ENCODE peak calls at places on chromosomes 1 and 21, in nine cellular contexts. One of them, this sample, is unnamed.

GRCh38 chr1:218943371-218943770 is 230.3 kb upstream of the LYPLAL1 start:
- DNase-seq in cardiac muscle cell: no peak
- DNase-seq in T-helper 1 cell: no peak
- DNase-seq in activated T-helper 1 cell treated with Interleukin-2 at 50 U/mL for 16 hours: no peak
- DNase-seq in CD8-positive, alpha-beta memory T cell: no peak
- DNase-seq in Calu3: no peak
- DNase-seq in left cardiac atrium: no peak
- DNase-seq in body of pancreas: no peak
- DNase-seq in stimulated activated CD8-positive, alpha-beta memory T cell treated with anti-CD3 and anti-CD28 coated beads, Interleukin-7, amount 100 ng/mL, for 1 hour: no peak
- DNase-seq in this sample: no peak

GRCh38 chr21:39852726-39853510 is 14.3 kb upstream of the PCP4 start:
- DNase-seq in cardiac muscle cell: no peak
- DNase-seq in T-helper 1 cell: no peak
- DNase-seq in activated T-helper 1 cell treated with Interleukin-2 at 50 U/mL for 16 hours: no peak
- DNase-seq in CD8-positive, alpha-beta memory T cell: no peak
- DNase-seq in Calu3: no peak
- DNase-seq in left cardiac atrium: no peak
- DNase-seq in body of pancreas: no peak
- DNase-seq in stimulated activated CD8-positive, alpha-beta memory T cell treated with anti-CD3 and anti-CD28 coated beads, Interleukin-7, amount 100 ng/mL, for 1 hour: no peak
- DNase-seq in this sample: no peak

GRCh38 chr1:221741364-221741970 is 422 bp downstream of the DUSP10 start:
- DNase-seq in cardiac muscle cell: peak
- DNase-seq in T-helper 1 cell: no peak
- DNase-seq in activated T-helper 1 cell treated with Interleukin-2 at 50 U/mL for 16 hours: no peak
- DNase-seq in CD8-positive, alpha-beta memory T cell: no peak
- DNase-seq in Calu3: peak
- DNase-seq in left cardiac atrium: peak
- DNase-seq in body of pancreas: peak
- DNase-seq in stimulated activated CD8-positive, alpha-beta memory T cell treated with anti-CD3 and anti-CD28 coated beads, Interleukin-7, amount 100 ng/mL, for 1 hour: no peak
- DNase-seq in this sample: no peak

GRCh38 chr1:25695991-25696330 is 79.4 kb downstream of the MAN1C1 start:
- DNase-seq in cardiac muscle cell: peak
- DNase-seq in T-helper 1 cell: no peak
- DNase-seq in activated T-helper 1 cell treated with Interleukin-2 at 50 U/mL for 16 hours: no peak
- DNase-seq in CD8-positive, alpha-beta memory T cell: no peak
- DNase-seq in Calu3: no peak
- DNase-seq in left cardiac atrium: no peak
- DNase-seq in body of pancreas: no peak
- DNase-seq in stimulated activated CD8-positive, alpha-beta memory T cell treated with anti-CD3 and anti-CD28 coated beads, Interleukin-7, amount 100 ng/mL, for 1 hour: no peak
- DNase-seq in this sample: no peak

GRCh38 chr1:217453816-217454215 is 177.1 kb downstream of the GPATCH2 start:
- DNase-seq in cardiac muscle cell: peak
- DNase-seq in T-helper 1 cell: no peak
- DNase-seq in activated T-helper 1 cell treated with Interleukin-2 at 50 U/mL for 16 hours: no peak
- DNase-seq in CD8-positive, alpha-beta memory T cell: no peak
- DNase-seq in Calu3: peak
- DNase-seq in left cardiac atrium: peak
- DNase-seq in body of pancreas: no peak
- DNase-seq in stimulated activated CD8-positive, alpha-beta memory T cell treated with anti-CD3 and anti-CD28 coated beads, Interleukin-7, amount 100 ng/mL, for 1 hour: no peak
- DNase-seq in this sample: no peak

GRCh38 chr1:208821939-208822338 is 577.8 kb upstream of the PLXNA2 start:
- DNase-seq in cardiac muscle cell: no peak
- DNase-seq in T-helper 1 cell: no peak
- DNase-seq in activated T-helper 1 cell treated with Interleukin-2 at 50 U/mL for 16 hours: no peak
- DNase-seq in CD8-positive, alpha-beta memory T cell: no peak
- DNase-seq in Calu3: no peak
- DNase-seq in left cardiac atrium: no peak
- DNase-seq in body of pancreas: no peak
- DNase-seq in stimulated activated CD8-positive, alpha-beta memory T cell treated with anti-CD3 and anti-CD28 coated beads, Interleukin-7, amount 100 ng/mL, for 1 hour: no peak
- DNase-seq in this sample: no peak

GRCh38 chr1:243335297-243335696 is 79.5 kb downstream of the SDCCAG8 start:
- DNase-seq in cardiac muscle cell: no peak
- DNase-seq in T-helper 1 cell: no peak
- DNase-seq in activated T-helper 1 cell treated with Interleukin-2 at 50 U/mL for 16 hours: no peak
- DNase-seq in CD8-positive, alpha-beta memory T cell: no peak
- DNase-seq in Calu3: no peak
- DNase-seq in left cardiac atrium: no peak
- DNase-seq in body of pancreas: no peak
- DNase-seq in stimulated activated CD8-positive, alpha-beta memory T cell treated with anti-CD3 and anti-CD28 coated beads, Interleukin-7, amount 100 ng/mL, for 1 hour: no peak
- DNase-seq in this sample: no peak

GRCh38 chr1:185038813-185039399 is 6.5 kb upstream of the RNF2 start:
- DNase-seq in cardiac muscle cell: no peak
- DNase-seq in T-helper 1 cell: no peak
- DNase-seq in activated T-helper 1 cell treated with Interleukin-2 at 50 U/mL for 16 hours: no peak
- DNase-seq in CD8-positive, alpha-beta memory T cell: no peak
- DNase-seq in Calu3: no peak
- DNase-seq in left cardiac atrium: no peak
- DNase-seq in body of pancreas: no peak
- DNase-seq in stimulated activated CD8-positive, alpha-beta memory T cell treated with anti-CD3 and anti-CD28 coated beads, Interleukin-7, amount 100 ng/mL, for 1 hour: no peak
- DNase-seq in this sample: no peak

GRCh38 chr21:25887166-25887565 is 152.4 kb downstream of the GABPA start:
- DNase-seq in cardiac muscle cell: peak
- DNase-seq in T-helper 1 cell: no peak
- DNase-seq in activated T-helper 1 cell treated with Interleukin-2 at 50 U/mL for 16 hours: no peak
- DNase-seq in CD8-positive, alpha-beta memory T cell: no peak
- DNase-seq in Calu3: no peak
- DNase-seq in left cardiac atrium: no peak
- DNase-seq in body of pancreas: no peak
- DNase-seq in stimulated activated CD8-positive, alpha-beta memory T cell treated with anti-CD3 and anti-CD28 coated beads, Interleukin-7, amount 100 ng/mL, for 1 hour: no peak
- DNase-seq in this sample: no peak

GRCh38 chr1:174007846-174008245 is 14.3 kb downstream of the RC3H1 start:
- DNase-seq in cardiac muscle cell: no peak
- DNase-seq in T-helper 1 cell: no peak
- DNase-seq in activated T-helper 1 cell treated with Interleukin-2 at 50 U/mL for 16 hours: no peak
- DNase-seq in CD8-positive, alpha-beta memory T cell: no peak
- DNase-seq in Calu3: no peak
- DNase-seq in left cardiac atrium: no peak
- DNase-seq in body of pancreas: no peak
- DNase-seq in stimulated activated CD8-positive, alpha-beta memory T cell treated with anti-CD3 and anti-CD28 coated beads, Interleukin-7, amount 100 ng/mL, for 1 hour: no peak
- DNase-seq in this sample: no peak

GRCh38 chr1:15902882-15903281 is 55.4 kb downstream of the SPEN start:
- DNase-seq in cardiac muscle cell: peak
- DNase-seq in T-helper 1 cell: no peak
- DNase-seq in activated T-helper 1 cell treated with Interleukin-2 at 50 U/mL for 16 hours: no peak
- DNase-seq in CD8-positive, alpha-beta memory T cell: no peak
- DNase-seq in Calu3: no peak
- DNase-seq in left cardiac atrium: no peak
- DNase-seq in body of pancreas: no peak
- DNase-seq in stimulated activated CD8-positive, alpha-beta memory T cell treated with anti-CD3 and anti-CD28 coated beads, Interleukin-7, amount 100 ng/mL, for 1 hour: no peak
- DNase-seq in this sample: no peak

GRCh38 chr1:151916959-151917358 is 7.6 kb upstream of the THEM4 start:
- DNase-seq in cardiac muscle cell: no peak
- DNase-seq in T-helper 1 cell: no peak
- DNase-seq in activated T-helper 1 cell treated with Interleukin-2 at 50 U/mL for 16 hours: no peak
- DNase-seq in CD8-positive, alpha-beta memory T cell: no peak
- DNase-seq in Calu3: no peak
- DNase-seq in left cardiac atrium: no peak
- DNase-seq in body of pancreas: no peak
- DNase-seq in stimulated activated CD8-positive, alpha-beta memory T cell treated with anti-CD3 and anti-CD28 coated beads, Interleukin-7, amount 100 ng/mL, for 1 hour: no peak
- DNase-seq in this sample: no peak

GRCh38 chr1:22231068-22231593 is 88.2 kb upstream of the WNT4 start:
- DNase-seq in cardiac muscle cell: no peak
- DNase-seq in T-helper 1 cell: no peak
- DNase-seq in activated T-helper 1 cell treated with Interleukin-2 at 50 U/mL for 16 hours: no peak
- DNase-seq in CD8-positive, alpha-beta memory T cell: no peak
- DNase-seq in Calu3: no peak
- DNase-seq in left cardiac atrium: no peak
- DNase-seq in body of pancreas: no peak
- DNase-seq in stimulated activated CD8-positive, alpha-beta memory T cell treated with anti-CD3 and anti-CD28 coated beads, Interleukin-7, amount 100 ng/mL, for 1 hour: no peak
- DNase-seq in this sample: no peak

GRCh38 chr1:198494139-198494538 is 46.3 kb downstream of the ATP6V1G3 start:
- DNase-seq in cardiac muscle cell: no peak
- DNase-seq in T-helper 1 cell: no peak
- DNase-seq in activated T-helper 1 cell treated with Interleukin-2 at 50 U/mL for 16 hours: no peak
- DNase-seq in CD8-positive, alpha-beta memory T cell: no peak
- DNase-seq in Calu3: no peak
- DNase-seq in left cardiac atrium: no peak
- DNase-seq in body of pancreas: no peak
- DNase-seq in stimulated activated CD8-positive, alpha-beta memory T cell treated with anti-CD3 and anti-CD28 coated beads, Interleukin-7, amount 100 ng/mL, for 1 hour: no peak
- DNase-seq in this sample: no peak

GRCh38 chr1:41383094-41383852 is 22.0 kb downstream of the FOXO6 start:
- DNase-seq in cardiac muscle cell: peak
- DNase-seq in T-helper 1 cell: no peak
- DNase-seq in activated T-helper 1 cell treated with Interleukin-2 at 50 U/mL for 16 hours: no peak
- DNase-seq in CD8-positive, alpha-beta memory T cell: no peak
- DNase-seq in Calu3: no peak
- DNase-seq in left cardiac atrium: no peak
- DNase-seq in body of pancreas: peak
- DNase-seq in stimulated activated CD8-positive, alpha-beta memory T cell treated with anti-CD3 and anti-CD28 coated beads, Interleukin-7, amount 100 ng/mL, for 1 hour: no peak
- DNase-seq in this sample: no peak

GRCh38 chr1:69121708-69122107 is 446.0 kb upstream of the LRRC7 start:
- DNase-seq in cardiac muscle cell: peak
- DNase-seq in T-helper 1 cell: no peak
- DNase-seq in activated T-helper 1 cell treated with Interleukin-2 at 50 U/mL for 16 hours: no peak
- DNase-seq in CD8-positive, alpha-beta memory T cell: no peak
- DNase-seq in Calu3: no peak
- DNase-seq in left cardiac atrium: no peak
- DNase-seq in body of pancreas: no peak
- DNase-seq in stimulated activated CD8-positive, alpha-beta memory T cell treated with anti-CD3 and anti-CD28 coated beads, Interleukin-7, amount 100 ng/mL, for 1 hour: no peak
- DNase-seq in this sample: no peak

GRCh38 chr1:173475564-173476196 is 1.5 kb upstream of the PRDX6 start:
- DNase-seq in cardiac muscle cell: peak
- DNase-seq in T-helper 1 cell: no peak
- DNase-seq in activated T-helper 1 cell treated with Interleukin-2 at 50 U/mL for 16 hours: no peak
- DNase-seq in CD8-positive, alpha-beta memory T cell: no peak
- DNase-seq in Calu3: no peak
- DNase-seq in left cardiac atrium: no peak
- DNase-seq in body of pancreas: peak
- DNase-seq in stimulated activated CD8-positive, alpha-beta memory T cell treated with anti-CD3 and anti-CD28 coated beads, Interleukin-7, amount 100 ng/mL, for 1 hour: no peak
- DNase-seq in this sample: no peak

GRCh38 chr1:168428063-168428731 is 115.6 kb downstream of the XCL2 start:
- DNase-seq in cardiac muscle cell: peak
- DNase-seq in T-helper 1 cell: no peak
- DNase-seq in activated T-helper 1 cell treated with Interleukin-2 at 50 U/mL for 16 hours: no peak
- DNase-seq in CD8-positive, alpha-beta memory T cell: no peak
- DNase-seq in Calu3: no peak
- DNase-seq in left cardiac atrium: no peak
- DNase-seq in body of pancreas: no peak
- DNase-seq in stimulated activated CD8-positive, alpha-beta memory T cell treated with anti-CD3 and anti-CD28 coated beads, Interleukin-7, amount 100 ng/mL, for 1 hour: no peak
- DNase-seq in this sample: no peak

GRCh38 chr1:93631626-93632365 is 49.8 kb downstream of the BCAR3 start:
- DNase-seq in cardiac muscle cell: peak
- DNase-seq in T-helper 1 cell: no peak
- DNase-seq in activated T-helper 1 cell treated with Interleukin-2 at 50 U/mL for 16 hours: no peak
- DNase-seq in CD8-positive, alpha-beta memory T cell: no peak
- DNase-seq in Calu3: peak
- DNase-seq in left cardiac atrium: no peak
- DNase-seq in body of pancreas: no peak
- DNase-seq in stimulated activated CD8-positive, alpha-beta memory T cell treated with anti-CD3 and anti-CD28 coated beads, Interleukin-7, amount 100 ng/mL, for 1 hour: no peak
- DNase-seq in this sample: no peak

GRCh38 chr1:83692524-83693336 is 306.2 kb downstream of the TTLL7 start:
- DNase-seq in cardiac muscle cell: peak
- DNase-seq in T-helper 1 cell: no peak
- DNase-seq in activated T-helper 1 cell treated with Interleukin-2 at 50 U/mL for 16 hours: no peak
- DNase-seq in CD8-positive, alpha-beta memory T cell: peak
- DNase-seq in Calu3: peak
- DNase-seq in left cardiac atrium: no peak
- DNase-seq in body of pancreas: peak
- DNase-seq in stimulated activated CD8-positive, alpha-beta memory T cell treated with anti-CD3 and anti-CD28 coated beads, Interleukin-7, amount 100 ng/mL, for 1 hour: no peak
- DNase-seq in this sample: no peak

GRCh38 chr1:28129150-28129549 is 40.7 kb upstream of the EYA3 start:
- DNase-seq in cardiac muscle cell: peak
- DNase-seq in T-helper 1 cell: no peak
- DNase-seq in activated T-helper 1 cell treated with Interleukin-2 at 50 U/mL for 16 hours: no peak
- DNase-seq in CD8-positive, alpha-beta memory T cell: no peak
- DNase-seq in Calu3: peak
- DNase-seq in left cardiac atrium: no peak
- DNase-seq in body of pancreas: no peak
- DNase-seq in stimulated activated CD8-positive, alpha-beta memory T cell treated with anti-CD3 and anti-CD28 coated beads, Interleukin-7, amount 100 ng/mL, for 1 hour: no peak
- DNase-seq in this sample: no peak

GRCh38 chr1:159790237-159790917 is 9.6 kb downstream of the DUSP23 start:
- DNase-seq in cardiac muscle cell: peak
- DNase-seq in T-helper 1 cell: no peak
- DNase-seq in activated T-helper 1 cell treated with Interleukin-2 at 50 U/mL for 16 hours: no peak
- DNase-seq in CD8-positive, alpha-beta memory T cell: peak
- DNase-seq in Calu3: peak
- DNase-seq in left cardiac atrium: no peak
- DNase-seq in body of pancreas: no peak
- DNase-seq in stimulated activated CD8-positive, alpha-beta memory T cell treated with anti-CD3 and anti-CD28 coated beads, Interleukin-7, amount 100 ng/mL, for 1 hour: no peak
- DNase-seq in this sample: no peak

GRCh38 chr1:198934901-198935301 is 296.1 kb downstream of the PTPRC start:
- DNase-seq in cardiac muscle cell: peak
- DNase-seq in T-helper 1 cell: peak
- DNase-seq in activated T-helper 1 cell treated with Interleukin-2 at 50 U/mL for 16 hours: peak
- DNase-seq in CD8-positive, alpha-beta memory T cell: peak
- DNase-seq in Calu3: peak
- DNase-seq in left cardiac atrium: no peak
- DNase-seq in body of pancreas: no peak
- DNase-seq in stimulated activated CD8-positive, alpha-beta memory T cell treated with anti-CD3 and anti-CD28 coated beads, Interleukin-7, amount 100 ng/mL, for 1 hour: peak
- DNase-seq in this sample: peak

GRCh38 chr1:156108664-156109241 is 5.8 kb upstream of the LMNA start:
- DNase-seq in cardiac muscle cell: no peak
- DNase-seq in T-helper 1 cell: no peak
- DNase-seq in activated T-helper 1 cell treated with Interleukin-2 at 50 U/mL for 16 hours: no peak
- DNase-seq in CD8-positive, alpha-beta memory T cell: no peak
- DNase-seq in Calu3: no peak
- DNase-seq in left cardiac atrium: no peak
- DNase-seq in body of pancreas: no peak
- DNase-seq in stimulated activated CD8-positive, alpha-beta memory T cell treated with anti-CD3 and anti-CD28 coated beads, Interleukin-7, amount 100 ng/mL, for 1 hour: no peak
- DNase-seq in this sample: no peak

GRCh38 chr1:172390620-172391491 is 29.6 kb upstream of the C1orf105 start:
- DNase-seq in cardiac muscle cell: no peak
- DNase-seq in T-helper 1 cell: no peak
- DNase-seq in activated T-helper 1 cell treated with Interleukin-2 at 50 U/mL for 16 hours: no peak
- DNase-seq in CD8-positive, alpha-beta memory T cell: no peak
- DNase-seq in Calu3: no peak
- DNase-seq in left cardiac atrium: no peak
- DNase-seq in body of pancreas: no peak
- DNase-seq in stimulated activated CD8-positive, alpha-beta memory T cell treated with anti-CD3 and anti-CD28 coated beads, Interleukin-7, amount 100 ng/mL, for 1 hour: no peak
- DNase-seq in this sample: no peak

GRCh38 chr1:66270122-66270812 is 263.7 kb upstream of the SGIP1 start:
- DNase-seq in cardiac muscle cell: peak
- DNase-seq in T-helper 1 cell: no peak
- DNase-seq in activated T-helper 1 cell treated with Interleukin-2 at 50 U/mL for 16 hours: no peak
- DNase-seq in CD8-positive, alpha-beta memory T cell: no peak
- DNase-seq in Calu3: no peak
- DNase-seq in left cardiac atrium: peak
- DNase-seq in body of pancreas: no peak
- DNase-seq in stimulated activated CD8-positive, alpha-beta memory T cell treated with anti-CD3 and anti-CD28 coated beads, Interleukin-7, amount 100 ng/mL, for 1 hour: no peak
- DNase-seq in this sample: no peak